ENCODE peak calls at places on chromosomes 5 and 9, in six cellular contexts. Z, O, S, L, U and M are unnamed samples.

GRCh38 chr9:135249711-135250110 is 162.2 kb downstream of the OLFM1 start:
- DNase-seq in Z (no peak), O (no peak), S (no peak), L (no peak), U (no peak), M (no peak)

GRCh38 chr5:126462239-126463014 is 39.2 kb downstream of the GRAMD2B start:
- DNase-seq in Z (no peak), O (no peak), S (no peak), L (no peak), U (no peak), M (no peak)

GRCh38 chr5:124043456-124043855 is 531.5 kb downstream of the CSNK1G3 start:
- DNase-seq in Z (peak), O (no peak), S (peak), L (no peak), U (no peak), M (no peak)

GRCh38 chr5:157612071-157612476 is 36.5 kb upstream of the ADAM19 start:
- DNase-seq in Z (no peak), O (no peak), S (no peak), L (no peak), U (no peak), M (no peak)

GRCh38 chr5:148471379-148471778 is 87.6 kb downstream of the FBXO38 start:
- DNase-seq in Z (no peak), O (no peak), S (no peak), L (no peak), U (no peak), M (no peak)

GRCh38 chr5:35302544-35302943 is 72.3 kb upstream of the PRLR start:
- DNase-seq in Z (no peak), O (no peak), S (no peak), L (no peak), U (peak), M (no peak)

GRCh38 chr9:97575673-97576048 is 57.5 kb downstream of the TSTD2 start:
- DNase-seq in Z (no peak), O (no peak), S (no peak), L (no peak), U (no peak), M (no peak)

GRCh38 chr5:73312146-73312871 is 136.3 kb downstream of the FOXD1 start:
- DNase-seq in Z (no peak), O (peak), S (no peak), L (no peak), U (no peak), M (no peak)

GRCh38 chr5:170307575-170308465 is 10.2 kb upstream of the LCP2 start:
- DNase-seq in Z (no peak), O (peak), S (no peak), L (no peak), U (no peak), M (no peak)

GRCh38 chr5:72209515-72210115 is 102.3 kb downstream of the MAP1B start:
- DNase-seq in Z (peak), O (no peak), S (no peak), L (no peak), U (no peak), M (no peak)

GRCh38 chr5:150434502-150434901 is 15.0 kb downstream of the RPS14 start:
- DNase-seq in Z (no peak), O (no peak), S (peak), L (no peak), U (no peak), M (no peak)

GRCh38 chr5:10564838-10565784 is 1.2 kb downstream of the ANKRD33B start:
- DNase-seq in Z (no peak), O (no peak), S (no peak), L (no peak), U (no peak), M (no peak)

GRCh38 chr9:131432597-131433301 is 38.9 kb downstream of the PRRC2B start:
- DNase-seq in Z (no peak), O (no peak), S (no peak), L (no peak), U (no peak), M (no peak)

GRCh38 chr5:153504726-153505125 is 14.3 kb downstream of the GRIA1 start:
- DNase-seq in Z (no peak), O (no peak), S (no peak), L (no peak), U (no peak), M (no peak)

GRCh38 chr5:141172381-141173204 is at the start of gene PCDHB7:
- DNase-seq in Z (no peak), O (peak), S (peak), L (no peak), U (no peak), M (no peak)

GRCh38 chr5:29304555-29304954 is 1888.9 kb upstream of the CDH6 start:
- DNase-seq in Z (no peak), O (no peak), S (no peak), L (no peak), U (no peak), M (no peak)

GRCh38 chr5:42494414-42494813 is 71.2 kb downstream of the GHR start:
- DNase-seq in Z (no peak), O (no peak), S (no peak), L (no peak), U (no peak), M (no peak)

GRCh38 chr5:160197341-160198147 is 31.8 kb upstream of the FABP6 start:
- DNase-seq in Z (no peak), O (peak), S (no peak), L (no peak), U (no peak), M (no peak)

GRCh38 chr9:27673626-27674025 is 100.3 kb upstream of the C9orf72 start:
- DNase-seq in Z (no peak), O (no peak), S (no peak), L (no peak), U (no peak), M (no peak)

GRCh38 chr5:73531356-73531755 is 33.1 kb downstream of the BTF3 start:
- DNase-seq in Z (no peak), O (no peak), S (no peak), L (no peak), U (no peak), M (no peak)

GRCh38 chr9:69253057-69253456 is 72.0 kb upstream of the ENTREP1 start:
- DNase-seq in Z (no peak), O (no peak), S (no peak), L (no peak), U (no peak), M (no peak)

GRCh38 chr5:181008136-181008535 is 19.5 kb downstream of the BTNL3 start:
- DNase-seq in Z (no peak), O (no peak), S (no peak), L (no peak), U (no peak), M (no peak)

GRCh38 chr9:17837931-17838330 is 259.1 kb downstream of the SH3GL2 start:
- DNase-seq in Z (no peak), O (no peak), S (peak), L (no peak), U (no peak), M (no peak)

GRCh38 chr9:74952281-74953151 is at the start of gene C9orf40:
- DNase-seq in Z (peak), O (peak), S (peak), L (peak), U (peak), M (peak)

GRCh38 chr9:124455820-124456219 is 5.6 kb downstream of the ADGRD2 start:
- DNase-seq in Z (no peak), O (no peak), S (no peak), L (no peak), U (no peak), M (peak)

GRCh38 chr5:57598097-57598496 is 115.5 kb upstream of the ACTBL2 start:
- DNase-seq in Z (no peak), O (no peak), S (no peak), L (no peak), U (no peak), M (no peak)

GRCh38 chr5:88268414-88269184 is at the start of gene TMEM161B:
- DNase-seq in Z (peak), O (peak), S (peak), L (peak), U (peak), M (peak)
- TF ChIP-seq POLR2A in Z (peak), O (peak), S (peak), L (peak), U (peak), M (peak)

GRCh38 chr5:56320686-56321085 is 87.6 kb upstream of the ANKRD55 start:
- DNase-seq in Z (no peak), O (no peak), S (no peak), L (no peak), U (no peak), M (no peak)
- TF ChIP-seq TAF1 in Z (no peak), O (no peak), S (no peak), L (no peak), U (no peak), M (no peak)

GRCh38 chr9:122058707-122059106 is 34.4 kb downstream of the TTLL11 start:
- DNase-seq in Z (no peak), O (no peak), S (no peak), L (no peak), U (no peak), M (no peak)
- TF ChIP-seq POLR2AphosphoS5 in Z (no peak), O (no peak), S (no peak), L (no peak), U (no peak), M (no peak)

GRCh38 chr5:88883566-88884434 is 816 bp upstream of the MEF2C start:
- DNase-seq in Z (no peak), O (peak), S (no peak), L (no peak), U (no peak), M (peak)
- TF ChIP-seq POLR2A in Z (no peak), O (no peak), S (no peak), L (peak), U (peak), M (peak)

GRCh38 chr9:126148523-126148870 is 178.1 kb upstream of the MVB12B start:
- DNase-seq in Z (no peak), O (no peak), S (no peak), L (no peak), U (no peak), M (no peak)
- TF ChIP-seq TAF1 in Z (no peak), O (no peak), S (no peak), L (no peak), U (no peak), M (no peak)

GRCh38 chr9:107460153-107461023 is 29.2 kb downstream of the KLF4 start:
- DNase-seq in Z (no peak), O (no peak), S (no peak), L (no peak), U (no peak), M (no peak)

DNA sequence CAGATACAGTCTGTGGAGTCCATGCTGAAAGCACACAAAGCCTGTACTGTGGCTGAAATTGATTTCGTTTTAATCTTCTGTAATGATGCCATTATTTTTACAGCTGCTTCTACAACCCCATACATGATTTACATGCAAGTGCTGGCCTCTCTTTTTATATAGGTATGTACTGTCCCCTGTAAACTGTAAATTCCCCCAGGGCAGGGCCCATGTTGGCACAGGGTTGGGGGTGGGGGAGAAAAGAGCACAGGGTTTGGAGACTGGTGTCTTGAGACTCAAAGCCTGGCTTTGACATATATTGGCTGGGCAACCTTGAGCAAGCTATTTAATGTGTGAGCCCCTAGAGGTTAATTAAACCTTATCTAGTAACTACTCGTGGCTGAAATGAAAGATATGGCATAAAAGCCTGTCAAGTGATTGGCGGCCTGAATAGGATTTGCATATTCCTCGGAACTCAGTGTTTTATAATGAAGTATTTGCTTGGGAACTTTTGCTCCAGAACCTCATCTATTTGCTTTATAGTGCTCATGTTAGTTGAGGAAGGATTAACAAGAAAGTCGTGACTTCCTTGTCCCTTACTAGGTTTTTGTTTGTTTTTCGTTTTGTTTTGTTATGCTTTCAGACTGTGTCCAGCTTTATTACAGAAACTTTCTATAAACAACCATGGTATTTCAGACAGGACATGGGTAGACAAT is 34.0 kb downstream of the KLF4 start:
- DNase-seq in Z (no peak), O (no peak), S (no peak), L (no peak), U (no peak), M (no peak)
- TF ChIP-seq POLR2AphosphoS5 in Z (no peak), O (no peak), S (no peak), L (no peak), U (no peak), M (no peak)

GRCh38 chr5:178221203-178221771 is 11.3 kb downstream of the PHYKPL start:
- DNase-seq in Z (no peak), O (no peak), S (no peak), L (no peak), U (no peak), M (no peak)
- TF ChIP-seq POLR2A in Z (peak), O (peak), S (no peak), L (no peak), U (no peak), M (no peak)

GRCh38 chr9:4375424-4376195 is 75.7 kb upstream of the GLIS3 start:
- DNase-seq in Z (no peak), O (no peak), S (no peak), L (no peak), U (no peak), M (no peak)
- TF ChIP-seq TAF1 in Z (no peak), O (no peak), S (no peak), L (no peak), U (no peak), M (no peak)

DNA sequence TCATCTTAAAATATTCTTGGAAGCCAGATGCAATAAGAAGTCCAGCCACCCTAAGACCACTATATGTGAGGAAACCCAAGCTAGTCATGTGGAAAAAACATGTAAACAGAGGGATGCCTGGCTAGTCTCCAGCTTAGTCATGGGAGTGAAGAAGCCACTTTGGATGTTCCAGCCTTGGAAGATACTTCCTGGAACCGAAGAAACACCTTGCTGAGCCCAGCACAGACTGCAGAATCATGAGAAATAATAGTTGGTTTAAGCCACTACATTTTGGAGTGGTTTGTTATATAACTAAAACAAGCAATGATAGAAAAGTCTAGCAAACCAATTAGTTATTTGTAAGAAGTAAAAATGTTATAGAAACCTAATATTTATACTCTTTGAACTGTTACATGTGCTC is 12.6 kb downstream of the DHX29 start:
- DNase-seq in Z (no peak), O (no peak), S (no peak), L (no peak), U (no peak), M (no peak)
- TF ChIP-seq POLR2AphosphoS5 in Z (no peak), O (no peak), S (no peak), L (no peak), U (no peak), M (no peak)

GRCh38 chr5:37146896-37147295 is 102.3 kb downstream of the CPLANE1 start:
- DNase-seq in Z (no peak), O (no peak), S (no peak), L (no peak), U (no peak), M (no peak)
- TF ChIP-seq POLR2A in Z (no peak), O (no peak), S (no peak), L (no peak), U (no peak), M (no peak)